ENCODE peak calls at places on chromosomes 13 and 19, in seven cellular contexts. Q is psoas muscle; D is epithelial cell of esophagus; I is DND-41; J is naive thymus-derived CD4-positive, alpha-beta T cell; N is HAP-1; L is OCI-LY7. A is an unnamed sample.

GRCh38 chr19:403221-404036 is 5.5 kb downstream of the C2CD4C start:
- DNase-seq in Q (no peak), D (no peak), I (no peak), J (no peak), N (peak; percentile 46), L (no peak), A (no peak)

GRCh38 chr13:26420282-26420960 is 137.1 kb upstream of the WASF3 start:
- DNase-seq in Q (no peak), D (no peak), I (no peak), J (no peak), N (no peak), L (no peak), A (no peak)

GRCh38 chr13:45564108-45564507 is 51.4 kb downstream of the ERICH6B start:
- DNase-seq in Q (no peak), D (peak; percentile 79), I (no peak), J (no peak), N (no peak), L (no peak), A (no peak)

GRCh38 chr13:76693086-76693485 is 193.1 kb downstream of the KCTD12 start:
- DNase-seq in Q (no peak), D (no peak), I (no peak), J (no peak), N (no peak), L (no peak), A (no peak)

GRCh38 chr13:74346960-74347359 is 212.8 kb upstream of the KLF12 start:
- DNase-seq in Q (no peak), D (no peak), I (no peak), J (no peak), N (no peak), L (no peak), A (no peak)

GRCh38 chr13:27120011-27120410 is 51.6 kb downstream of the USP12 start:
- DNase-seq in Q (no peak), D (no peak), I (no peak), J (no peak), N (no peak), L (no peak), A (no peak)

GRCh38 chr19:18675779-18676178 is 7.7 kb upstream of the CRTC1 start:
- DNase-seq in Q (no peak), D (peak; percentile 30), I (peak; percentile 29), J (peak; percentile 33), N (peak; percentile 31), L (peak; percentile 48), A (no peak)

GRCh38 chr13:44573790-44574465 is 2.2 kb downstream of the TSC22D1 start:
- DNase-seq in Q (no peak), D (peak; percentile 64), I (no peak), J (no peak), N (peak; percentile 58), L (peak; percentile 49), A (no peak)

GRCh38 chr19:55698256-55698655 is 23.2 kb downstream of the EPN1 start:
- DNase-seq in Q (no peak), D (no peak), I (no peak), J (no peak), N (no peak), L (no peak), A (no peak)

GRCh38 chr13:78657699-78658629 is 991 bp downstream of the OBI1 start:
- DNase-seq in Q (no peak), D (peak; percentile 41), I (no peak), J (peak; percentile 6), N (peak; percentile 23), L (peak; percentile 14), A (no peak)

GRCh38 chr13:32407854-32408253 is 20.1 kb downstream of the N4BP2L1 start:
- DNase-seq in Q (no peak), D (no peak), I (no peak), J (no peak), N (no peak), L (no peak), A (no peak)

GRCh38 chr13:32413284-32413683 is 14.6 kb downstream of the N4BP2L1 start:
- DNase-seq in Q (no peak), D (no peak), I (no peak), J (no peak), N (no peak), L (no peak), A (no peak)

GRCh38 chr13:32408296-32408998 is 19.5 kb downstream of the N4BP2L1 start:
- DNase-seq in Q (no peak), D (no peak), I (no peak), J (no peak), N (no peak), L (no peak), A (no peak)

GRCh38 chr13:32408999-32409313 is 19.0 kb downstream of the N4BP2L1 start:
- DNase-seq in Q (no peak), D (no peak), I (no peak), J (no peak), N (peak; percentile 21), L (no peak), A (no peak)

DNA sequence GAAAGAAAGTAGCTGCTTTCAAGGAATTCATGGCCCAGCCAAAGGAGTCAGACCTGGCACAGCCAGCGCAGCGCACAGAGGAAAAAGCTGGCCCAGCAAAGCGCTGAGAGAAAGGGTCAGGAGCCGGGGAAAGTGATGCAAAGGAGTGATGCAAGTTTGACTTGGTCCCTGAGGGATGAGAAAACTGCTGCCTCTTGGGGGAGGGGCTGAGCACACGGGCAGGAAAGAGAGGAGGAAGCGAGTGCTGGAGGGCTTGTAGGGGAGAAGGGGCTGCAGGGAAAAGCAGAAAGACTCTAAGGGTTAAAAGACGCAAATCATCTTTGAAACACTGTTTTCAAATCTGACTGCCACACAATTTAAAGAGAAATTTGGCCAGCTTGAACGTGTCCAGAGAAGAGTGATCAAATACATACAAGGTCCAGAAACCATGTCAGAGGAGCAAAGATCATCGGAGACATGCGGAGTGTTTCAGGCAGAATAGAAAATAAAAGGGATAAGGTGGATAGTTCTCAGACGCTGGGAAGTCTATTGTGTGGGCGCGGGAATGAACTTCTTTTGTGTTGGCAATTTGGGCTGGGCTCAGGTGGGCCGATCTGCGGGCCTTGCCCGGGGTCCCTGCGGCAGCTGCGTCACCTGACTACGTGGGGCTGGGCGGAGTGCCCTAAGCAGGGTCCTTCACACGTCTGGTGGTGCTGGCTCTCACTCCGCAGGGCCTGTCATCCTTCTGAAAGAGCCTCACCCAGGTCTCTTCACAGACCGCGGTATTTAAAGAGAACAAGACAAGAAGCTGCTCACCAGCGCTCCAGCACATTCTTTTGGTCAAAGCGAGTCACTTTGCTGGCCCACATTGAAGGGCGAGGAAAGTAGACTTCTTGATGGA is 18.1 kb downstream of the N4BP2L1 start:
- DNase-seq in Q (peak; percentile 61), D (peak; percentile 37), I (no peak), J (no peak), N (no peak), L (no peak), A (peak; percentile 57)
- H3K4me3 ChIP-seq in Q (no peak overlapping the region), D (no peak overlapping the region), I (no peak overlapping the region), J (no peak overlapping the region), N (no peak overlapping the region), L (no peak overlapping the region), A (no peak overlapping the region)

GRCh38 chr19:51808333-51808986 is 13.5 kb downstream of the FPR3 start:
- DNase-seq in Q (no peak), D (no peak), I (no peak), J (no peak), N (no peak), L (no peak), A (no peak)
- H3K4me3 ChIP-seq in Q (no peak overlapping the region), D (no peak overlapping the region), I (no peak overlapping the region), J (no peak overlapping the region), N (no peak overlapping the region), L (no peak overlapping the region), A (no peak overlapping the region)

GRCh38 chr13:99688776-99689175 is 187.5 kb downstream of the TM9SF2 start:
- DNase-seq in Q (no peak), D (no peak), I (no peak), J (no peak), N (no peak), L (no peak), A (no peak)

GRCh38 chr13:99690426-99691189 is 189.3 kb downstream of the TM9SF2 start:
- DNase-seq in Q (no peak), D (no peak), I (no peak), J (no peak), N (peak; percentile 22), L (no peak), A (no peak)

GRCh38 chr13:99691552-99691951 is 190.3 kb downstream of the TM9SF2 start:
- DNase-seq in Q (no peak), D (no peak), I (no peak), J (no peak), N (no peak), L (no peak), A (no peak)

GRCh38 chr13:99687728-99688397 is 186.6 kb downstream of the TM9SF2 start:
- DNase-seq in Q (no peak), D (no peak), I (no peak), J (no peak), N (no peak), L (no peak), A (no peak)

DNA sequence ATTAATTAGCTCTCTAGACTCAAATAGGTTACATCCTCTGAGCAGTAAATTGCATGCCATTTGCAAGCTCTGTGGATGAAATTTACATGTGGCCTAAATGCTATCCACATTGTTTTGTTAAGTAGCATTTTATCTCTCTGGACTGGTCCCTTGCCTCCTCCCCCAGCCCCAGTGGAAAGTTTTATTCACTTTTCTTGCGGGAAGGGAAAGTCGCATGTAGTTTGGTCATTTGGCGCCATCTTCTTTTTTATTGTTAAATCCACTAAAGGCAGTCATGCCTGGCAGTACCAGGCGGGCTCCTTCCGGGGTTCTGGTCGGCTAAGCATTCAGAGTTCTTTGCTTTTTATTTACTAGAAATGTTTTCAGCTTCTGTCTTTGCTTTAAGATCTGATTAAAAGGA is 188.7 kb downstream of the TM9SF2 start:
- DNase-seq in Q (no peak), D (no peak), I (no peak), J (no peak), N (peak; percentile 23), L (no peak), A (no peak)
- H3K4me3 ChIP-seq in Q (no peak overlapping the region), D (no peak overlapping the region), I (no peak overlapping the region), J (no peak overlapping the region), N (no peak overlapping the region), L (no peak overlapping the region), A (no peak overlapping the region)

GRCh38 chr19:6529937-6530384 is 865 bp upstream of the TNFSF9 start:
- DNase-seq in Q (no peak), D (no peak), I (no peak), J (no peak), N (no peak), L (no peak), A (no peak)
- H3K4me3 ChIP-seq in Q (peak overlapping the region; percentile 74), D (peak overlapping the region; percentile 93), I (no peak overlapping the region), J (no peak overlapping the region), N (peak overlapping the region; percentile 78), L (peak overlapping the region; percentile 91), A (peak overlapping the region; percentile 42)

A was measured in tibial nerve.